ENCODE peak calls at places on chromosomes 11 and 22, in five cellular contexts. I is fibroblast of mammary gland, P is K562, L is mesothelial cell of epicardium, Y is lung. B is an unnamed sample.

GRCh38 chr22:50439314-50440250 is 35.3 kb downstream of the SBF1 start:
- DNase-seq in L (no peak), Y (no peak), P (no peak), I (no peak), B (no peak)

GRCh38 chr11:104795511-104796213 is 102.6 kb downstream of the CASP12 start:
- DNase-seq in Y (no peak), L (no peak), I (no peak), P (no peak), B (no peak)

GRCh38 chr11:126949066-126949945 is 51.3 kb downstream of the KIRREL3 start:
- DNase-seq in P (no peak), L (no peak), I (peak; percentile 29), Y (no peak), B (no peak)

GRCh38 chr11:79466411-79466810 is 25.6 kb upstream of the TENM4 start:
- DNase-seq in Y (no peak), P (no peak), I (peak; percentile 56), L (no peak), B (no peak)

GRCh38 chr11:35138949-35139881 is at the start of gene CD44:
- DNase-seq in I (peak; percentile 92), P (peak; percentile 24), Y (peak; percentile 79), L (peak; percentile 48), B (peak; percentile 70)

GRCh38 chr11:82718307-82718706 is 15.4 kb downstream of the FAM181B start:
- DNase-seq in Y (no peak), P (peak; percentile 41), L (no peak), I (peak; percentile 49), B (no peak)

GRCh38 chr11:112835556-112835955 is 125.7 kb upstream of the NCAM1 start:
- DNase-seq in L (no peak), Y (no peak), P (no peak), I (no peak), B (no peak)

GRCh38 chr11:14585438-14585837 is 58.2 kb upstream of the PDE3B start:
- DNase-seq in L (no peak), P (no peak), Y (no peak), I (no peak), B (no peak)

GRCh38 chr22:40182231-40182835 is 4.6 kb downstream of the TNRC6B start:
- DNase-seq in Y (no peak), I (peak; percentile 69), L (no peak), P (no peak), B (no peak)

GRCh38 chr22:49951001-49951677 is 9.4 kb upstream of the PIM3 start:
- DNase-seq in L (peak; percentile 73), P (no peak), I (peak; percentile 53), Y (peak; percentile 95), B (no peak)

GRCh38 chr22:46336119-46337078 is 885 bp downstream of the TRMU start:
- DNase-seq in L (no peak), Y (no peak), P (peak; percentile 55), I (no peak), B (no peak)

GRCh38 chr11:92314499-92314898 is 89.9 kb downstream of the FAT3 start:
- DNase-seq in Y (no peak), L (no peak), P (no peak), I (no peak), B (no peak)

GRCh38 chr22:27637604-27638003 is 164.0 kb downstream of the MN1 start:
- DNase-seq in P (no peak), L (no peak), Y (no peak), I (peak; percentile 40), B (no peak)

GRCh38 chr11:74282863-74283484 is 28.5 kb downstream of the P4HA3 start:
- DNase-seq in P (no peak), L (no peak), I (peak; percentile 49), Y (no peak), B (no peak)

GRCh38 chr11:3375552-3375951 is 3.4 kb downstream of the ZNF195 start:
- DNase-seq in L (no peak), P (no peak), Y (no peak), I (peak; percentile 85), B (no peak)

GRCh38 chr22:39013923-39014722 is at the start of gene APOBEC3C:
- DNase-seq in L (peak; percentile 65), P (peak; percentile 74), Y (peak; percentile 73), I (peak; percentile 88), B (peak; percentile 66)

GRCh38 chr22:46193898-46194310 is 43.6 kb downstream of the PPARA start:
- DNase-seq in L (no peak), P (peak; percentile 79), I (no peak), Y (no peak), B (no peak)

GRCh38 chr11:16923987-16924386 is 90.2 kb downstream of the PLEKHA7 start:
- DNase-seq in Y (no peak), P (peak; percentile 26), I (no peak), L (no peak), B (no peak)

GRCh38 chr11:2549876-2550605 is 105.2 kb downstream of the KCNQ1 start:
- DNase-seq in I (no peak), L (no peak), Y (no peak), P (no peak), B (no peak)

GRCh38 chr11:120218695-120219033 is 7.8 kb downstream of the OAF start:
- DNase-seq in L (no peak), I (no peak), P (no peak), Y (no peak), B (no peak)

GRCh38 chr11:8989411-8989810 is 14.4 kb downstream of the NRIP3 start:
- DNase-seq in I (peak; percentile 35), L (no peak), P (peak; percentile 30), Y (no peak), B (no peak)

GRCh38 chr22:39248254-39248653 is 3.5 kb upstream of the PDGFB start:
- DNase-seq in L (no peak), I (no peak), P (no peak), Y (no peak), B (no peak)

GRCh38 chr11:78050964-78051831 is 12.5 kb upstream of the THRSP start:
- DNase-seq in Y (no peak), L (no peak), I (peak; percentile 42), P (peak; percentile 84), B (no peak)

GRCh38 chr11:73426184-73426845 is 50.1 kb downstream of the RELT start:
- DNase-seq in I (no peak), Y (no peak), P (no peak), L (no peak), B (no peak)

GRCh38 chr11:67698247-67698646 is 23.8 kb upstream of the ALDH3B2 start:
- DNase-seq in L (no peak), P (peak; percentile 41), I (peak; percentile 28), Y (no peak), B (no peak)
- TF ChIP-seq CTCF in L (no peak), P (peak; percentile 58), I (peak; percentile 38), Y (no peak), B (no peak)

GRCh38 chr11:114027396-114027795 is 32.1 kb upstream of the ZBTB16 start:
- DNase-seq in L (no peak), I (no peak), P (no peak), Y (no peak), B (no peak)

GRCh38 chr11:114025329-114025907 is 34.1 kb upstream of the ZBTB16 start:
- DNase-seq in P (no peak), Y (no peak), L (no peak), I (no peak), B (no peak)

GRCh38 chr11:114026355-114026754 is 33.2 kb upstream of the ZBTB16 start:
- DNase-seq in Y (no peak), L (no peak), I (peak; percentile 37), P (peak; percentile 52), B (no peak)

GRCh38 chr11:114031599-114032320 is 27.8 kb upstream of the ZBTB16 start:
- DNase-seq in P (no peak), L (no peak), I (no peak), Y (no peak), B (no peak)

GRCh38 chr11:114027941-114028340 is 31.6 kb upstream of the ZBTB16 start:
- DNase-seq in Y (no peak), L (no peak), I (peak; percentile 30), P (no peak), B (no peak)
- TF ChIP-seq CTCF in Y (no peak), L (no peak), I (peak; percentile 34), P (peak; percentile 3), B (no peak)

GRCh38 chr22:44975444-44976262 is 34.2 kb downstream of the PHF21B start:
- DNase-seq in P (peak; percentile 91), L (peak; percentile 96), Y (peak; percentile 78), I (peak; percentile 80), B (peak; percentile 30)
- TF ChIP-seq CTCF in P (peak; percentile 79), L (peak; percentile 88), Y (peak; percentile 18), I (peak; percentile 80), B (peak; percentile 28)

GRCh38 chr11:5291207-5291838 is 10.4 kb downstream of the OR51B4 start:
- DNase-seq in P (peak; percentile 55), L (no peak), I (peak; percentile 69), Y (no peak), B (no peak)
- TF ChIP-seq CTCF in P (peak; percentile 93), L (peak; percentile 39), I (peak; percentile 88), Y (no peak), B (no peak)

GRCh38 chr11:67668191-67668551 is 6.3 kb downstream of the ALDH3B2 start:
- DNase-seq in I (no peak), Y (no peak), L (no peak), P (no peak), B (no peak)

GRCh38 chr11:67673358-67673757 is 1.1 kb downstream of the ALDH3B2 start:
- DNase-seq in Y (no peak), L (peak; percentile 21), I (no peak), P (no peak), B (no peak)

GRCh38 chr11:67670316-67671210 is 3.9 kb downstream of the ALDH3B2 start:
- DNase-seq in L (no peak), Y (no peak), P (no peak), I (no peak), B (no peak)

GRCh38 chr11:67673902-67674301 is 521 bp downstream of the ALDH3B2 start:
- DNase-seq in I (no peak), P (no peak), L (peak; percentile 31), Y (no peak), B (no peak)

DNA sequence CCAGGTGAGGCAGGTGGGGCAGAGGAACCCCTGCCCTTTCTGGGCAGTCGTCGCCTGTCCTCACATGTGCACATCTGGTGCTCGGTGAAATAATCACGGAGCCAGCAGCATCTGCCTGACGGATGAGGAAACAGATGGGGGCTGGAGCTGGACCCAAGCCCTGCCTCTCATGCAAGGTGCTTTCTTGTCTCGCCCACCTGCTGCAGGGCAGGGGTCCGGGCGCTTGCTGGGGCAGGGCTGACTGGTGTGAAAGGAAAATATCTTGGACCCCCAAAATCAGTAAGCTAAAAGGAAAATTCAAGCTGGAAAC is 3.3 kb downstream of the ALDH3B2 start:
- DNase-seq in L (no peak), P (no peak), I (no peak), Y (no peak), B (no peak)
- TF ChIP-seq CTCF in L (no peak), P (no peak), I (no peak), Y (no peak), B (no peak)

GRCh38 chr22:43490311-43490710 is 78.5 kb downstream of the MPPED1 start:
- DNase-seq in L (no peak), Y (no peak), P (no peak), I (no peak), B (no peak)
- TF ChIP-seq CTCF in L (no peak), Y (no peak), P (no peak), I (no peak), B (no peak)

GRCh38 chr11:115360186-115360824 is 143.9 kb downstream of the CADM1 start:
- DNase-seq in I (no peak), L (no peak), Y (no peak), P (no peak), B (no peak)
- TF ChIP-seq CTCF in I (no peak), L (peak; percentile 36), Y (no peak), P (no peak), B (no peak)

B was measured in natural killer cell.